ENCODE peak calls at places on chromosomes 3 and 15, in five cellular contexts. I is Calu3, N is epithelial cell of esophagus, G is B cell, F is GM20000. H is an unnamed sample.

GRCh38 chr15:31438601-31439265 is 112.1 kb downstream of the KLF13 start:
- DNase-seq in I (no peak), N (no peak), G (no peak), F (no peak), H (no peak)

GRCh38 chr3:168517514-168518071 is 421.9 kb upstream of the GOLIM4 start:
- DNase-seq in I (peak; percentile 43), N (peak; percentile 57), G (no peak), F (peak; percentile 8), H (peak; percentile 9)

GRCh38 chr3:72996121-72996472 is 514 bp upstream of the PPP4R2 start:
- DNase-seq in I (no peak), N (no peak), G (no peak), F (no peak), H (peak; percentile 14)

GRCh38 chr15:81160312-81161214 is 26.5 kb downstream of the CFAP161 start:
- DNase-seq in I (no peak), N (peak; percentile 83), G (no peak), F (no peak), H (no peak)

GRCh38 chr15:80773122-80773551 is 6.0 kb upstream of the CEMIP start:
- DNase-seq in I (no peak), N (no peak), G (no peak), F (no peak), H (no peak)

GRCh38 chr15:66835558-66835878 is 133.5 kb downstream of the SMAD6 start:
- DNase-seq in I (no peak), N (no peak), G (no peak), F (no peak), H (no peak)

GRCh38 chr3:2655229-2655701 is 454.9 kb downstream of the IL5RA start:
- DNase-seq in I (no peak), N (no peak), G (no peak), F (no peak), H (no peak)

GRCh38 chr3:65979731-65980130 is 59.0 kb downstream of the MAGI1 start:
- DNase-seq in I (no peak), N (no peak), G (no peak), F (no peak), H (no peak)

GRCh38 chr3:535566-536416 is 339.2 kb downstream of the CHL1 start:
- DNase-seq in I (no peak), N (peak; percentile 45), G (no peak), F (no peak), H (no peak)

GRCh38 chr3:31364711-31365110 is 168.0 kb upstream of the STT3B start:
- DNase-seq in I (no peak), N (peak; percentile 40), G (no peak), F (no peak), H (no peak)

GRCh38 chr3:190840146-190840545 is 22.3 kb downstream of the GMNC start:
- DNase-seq in I (peak; percentile 18), N (peak; percentile 39), G (no peak), F (no peak), H (no peak)

DNA sequence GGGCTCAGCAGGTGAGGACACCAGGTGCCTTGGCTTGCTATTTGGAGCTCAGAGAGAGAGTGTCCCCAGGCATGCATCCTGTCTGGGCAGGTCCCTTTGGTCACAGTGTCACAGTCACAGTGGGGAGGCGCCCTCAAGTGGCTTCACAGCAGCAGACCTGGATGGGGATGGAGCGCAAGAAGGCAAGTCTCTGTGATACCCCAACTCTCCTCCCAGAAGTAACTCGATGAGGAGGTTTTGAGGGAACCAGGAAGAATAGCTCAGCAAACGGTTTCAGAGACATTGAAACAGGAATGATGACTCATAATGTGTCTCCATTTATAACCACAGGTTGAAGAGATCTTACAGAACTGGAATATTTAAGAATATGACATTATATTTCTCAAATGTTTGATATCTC is 66.5 kb upstream of the SH3GL3 start:
- DNase-seq in I (peak; percentile 79), N (peak; percentile 84), G (no peak), F (peak; percentile 79), H (peak; percentile 67)
- TF ChIP-seq CTCF in I (no peak), N (peak; percentile 68), G (no peak), F (peak; percentile 57), H (peak; percentile 18)

GRCh38 chr3:122263058-122263457 is 62.0 kb upstream of the CSTA start:
- DNase-seq in I (no peak), N (no peak), G (no peak), F (no peak), H (no peak)

GRCh38 chr3:122260206-122260605 is 64.8 kb upstream of the CSTA start:
- DNase-seq in I (no peak), N (peak; percentile 72), G (no peak), F (no peak), H (no peak)

GRCh38 chr3:122257951-122258350 is 67.1 kb upstream of the CSTA start:
- DNase-seq in I (no peak), N (no peak), G (no peak), F (no peak), H (no peak)

GRCh38 chr3:122255757-122256439 is 69.2 kb upstream of the CSTA start:
- DNase-seq in I (no peak), N (no peak), G (no peak), F (peak; percentile 44), H (no peak)

GRCh38 chr3:122258757-122259371 is 66.2 kb upstream of the CSTA start:
- DNase-seq in I (peak; percentile 79), N (peak; percentile 75), G (peak; percentile 61), F (peak; percentile 75), H (peak; percentile 86)
- TF ChIP-seq CTCF in I (peak; percentile 60), N (peak; percentile 76), G (peak; percentile 76), F (peak; percentile 60), H (peak; percentile 71)

GRCh38 chr3:86702381-86702958 is 288.5 kb downstream of the VGLL3 start:
- DNase-seq in I (no peak), N (peak; percentile 4), G (no peak), F (peak; percentile 15), H (no peak)
- TF ChIP-seq CTCF in I (peak; percentile 34), N (peak; percentile 50), G (peak; percentile 66), F (no peak), H (peak; percentile 63)

DNA sequence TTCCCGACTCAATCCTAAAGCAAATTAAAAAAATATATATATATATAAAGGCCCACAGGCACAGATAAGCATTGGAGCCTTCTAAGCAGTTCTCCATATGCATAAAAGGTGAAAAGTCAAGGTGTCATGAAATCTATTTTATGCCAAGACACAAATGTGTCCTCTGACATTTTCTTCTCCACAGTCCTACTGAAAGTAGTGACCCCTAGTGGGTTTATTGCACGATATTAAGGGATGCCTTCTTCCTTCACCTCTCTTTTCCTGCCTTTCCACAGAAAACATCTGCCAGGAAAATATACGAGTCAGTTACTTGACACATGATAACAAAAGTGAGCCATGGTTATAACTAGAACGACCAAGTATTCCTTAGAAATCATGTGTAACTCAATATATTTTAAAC is 303.2 kb downstream of the TIGIT start:
- DNase-seq in I (no peak), N (no peak), G (no peak), F (no peak), H (no peak)
- TF ChIP-seq CTCF in I (no peak), N (no peak), G (no peak), F (no peak), H (no peak)

DNA sequence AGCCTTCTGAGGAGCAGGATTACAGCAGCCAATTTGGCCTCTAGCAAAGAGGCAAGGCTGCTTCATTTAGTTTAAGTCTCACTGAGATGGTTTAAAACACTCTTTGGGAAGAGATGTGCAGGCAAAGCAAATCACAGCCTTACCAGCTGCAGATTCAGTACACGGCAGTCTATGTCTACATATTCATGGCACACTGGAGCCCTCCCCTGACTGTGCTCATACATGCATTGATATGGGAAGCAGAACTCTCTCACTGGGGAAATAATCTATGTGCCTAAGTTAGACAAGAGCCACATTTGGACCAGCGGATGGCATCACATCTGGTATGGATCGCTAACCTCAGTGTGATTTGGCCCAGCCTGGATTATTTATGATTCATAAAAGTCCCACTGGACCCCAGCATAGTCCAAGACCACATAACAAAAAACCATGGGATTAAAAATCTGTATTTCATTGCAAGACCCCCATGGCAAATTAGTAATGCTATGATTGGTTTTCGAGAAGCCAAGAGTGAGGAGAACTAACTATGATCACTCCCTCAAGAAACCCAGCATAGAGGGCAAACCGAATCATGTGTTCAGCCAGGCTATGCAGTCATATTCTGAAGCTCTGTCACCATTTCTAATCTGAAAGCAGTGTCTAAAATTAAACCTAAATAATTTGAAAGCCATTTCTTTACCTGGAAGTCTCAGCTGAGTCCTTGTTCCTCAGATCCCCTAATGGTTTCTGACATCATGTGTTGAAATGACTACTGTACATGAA is 1.3 kb downstream of the PRICKLE2 start:
- DNase-seq in I (no peak), N (no peak), G (no peak), F (no peak), H (no peak)
- TF ChIP-seq CTCF in I (no peak), N (peak; percentile 15), G (no peak), F (no peak), H (no peak)

DNA sequence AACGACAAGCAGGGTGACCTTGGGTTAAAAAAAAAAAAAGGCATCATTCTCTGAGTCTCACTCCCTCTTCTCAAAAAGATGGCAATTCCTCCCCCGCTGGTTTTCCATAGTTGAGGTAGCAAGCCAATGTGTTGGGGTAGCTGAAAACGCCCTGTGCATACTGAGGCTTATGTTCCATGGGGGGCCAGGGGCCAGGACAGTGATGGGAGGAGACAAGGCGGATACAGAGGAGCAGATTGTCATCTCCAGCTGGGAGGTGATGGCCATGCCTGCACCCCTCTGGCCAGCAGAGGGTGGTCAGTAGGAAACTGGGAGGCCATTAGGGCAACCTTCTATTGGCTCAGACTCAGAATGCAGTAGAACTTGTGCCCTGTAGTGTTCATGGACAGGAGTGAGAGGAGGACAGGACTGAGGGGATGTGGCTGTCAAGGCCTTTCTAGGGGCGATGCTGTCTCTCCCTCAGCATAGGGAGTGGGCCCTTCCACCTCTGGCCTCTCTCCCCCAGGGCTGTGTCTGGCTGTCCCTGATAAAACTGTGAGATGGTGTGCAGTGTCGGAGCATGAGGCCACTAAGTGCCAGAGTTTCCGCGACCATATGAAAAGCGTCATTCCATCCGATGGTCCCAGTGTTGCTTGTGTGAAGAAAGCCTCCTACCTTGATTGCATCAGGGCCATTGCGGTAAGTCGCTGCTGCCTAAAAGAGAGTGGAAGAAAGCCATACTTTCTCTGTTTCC is 1.9 kb downstream of the TF start:
- DNase-seq in I (no peak), N (no peak), G (no peak), F (no peak), H (no peak)
- TF ChIP-seq CTCF in I (no peak), N (no peak), G (no peak), F (no peak), H (no peak)

H was measured in activated CD8-positive, alpha-beta T cell treated with anti-CD3 and anti-CD28 coated beads for 36 hours.